ENCODE peak calls at places on chromosomes 6 and 20, in eight cellular contexts. One of them, this sample, is unnamed.

GRCh38 chr6:15330174-15330934 is 84.5 kb downstream of the JARID2 start:
- DNase-seq in IMR-90: peak
- DNase-seq in SK-N-SH: no peak
- DNase-seq in A549: no peak
- DNase-seq in K562: no peak
- DNase-seq in HepG2: no peak
- DNase-seq in GM12878: no peak
- DNase-seq in H1: peak
- DNase-seq in this sample: no peak

GRCh38 chr6:8080338-8081151 is 16.4 kb upstream of the BLOC1S5 start:
- DNase-seq in IMR-90: peak
- DNase-seq in SK-N-SH: no peak
- DNase-seq in A549: peak
- DNase-seq in K562: no peak
- DNase-seq in HepG2: peak
- DNase-seq in GM12878: no peak
- DNase-seq in H1: no peak
- DNase-seq in this sample: no peak

GRCh38 chr20:54479138-54479906 is 3.9 kb downstream of the DOK5 start:
- DNase-seq in IMR-90: peak
- DNase-seq in SK-N-SH: peak
- DNase-seq in A549: peak
- DNase-seq in K562: no peak
- DNase-seq in HepG2: peak
- DNase-seq in GM12878: no peak
- DNase-seq in H1: no peak
- DNase-seq in this sample: peak

GRCh38 chr6:72825265-72825918 is 203.5 kb downstream of the KCNQ5 start:
- DNase-seq in IMR-90: peak
- DNase-seq in SK-N-SH: no peak
- DNase-seq in A549: peak
- DNase-seq in K562: no peak
- DNase-seq in HepG2: no peak
- DNase-seq in GM12878: peak
- DNase-seq in H1: no peak
- DNase-seq in this sample: no peak

GRCh38 chr6:36039113-36039512 is 11.5 kb downstream of the MAPK14 start:
- DNase-seq in IMR-90: no peak
- DNase-seq in SK-N-SH: no peak
- DNase-seq in A549: peak
- DNase-seq in K562: no peak
- DNase-seq in HepG2: peak
- DNase-seq in GM12878: no peak
- DNase-seq in H1: no peak
- DNase-seq in this sample: no peak

GRCh38 chr6:39360378-39360777 is 37.9 kb upstream of the KCNK16 start:
- DNase-seq in IMR-90: no peak
- DNase-seq in SK-N-SH: no peak
- DNase-seq in A549: no peak
- DNase-seq in K562: no peak
- DNase-seq in HepG2: no peak
- DNase-seq in GM12878: no peak
- DNase-seq in H1: no peak
- DNase-seq in this sample: no peak

GRCh38 chr6:37362101-37362823 is 8.5 kb downstream of the RNF8 start:
- DNase-seq in IMR-90: no peak
- DNase-seq in SK-N-SH: no peak
- DNase-seq in A549: no peak
- DNase-seq in K562: no peak
- DNase-seq in HepG2: no peak
- DNase-seq in GM12878: no peak
- DNase-seq in H1: no peak
- DNase-seq in this sample: no peak

GRCh38 chr6:25369450-25370086 is 90.4 kb downstream of the CARMIL1 start:
- DNase-seq in IMR-90: no peak
- DNase-seq in SK-N-SH: no peak
- DNase-seq in A549: no peak
- DNase-seq in K562: no peak
- DNase-seq in HepG2: peak
- DNase-seq in GM12878: no peak
- DNase-seq in H1: no peak
- DNase-seq in this sample: no peak

GRCh38 chr6:13834762-13835161 is 20.4 kb upstream of the MCUR1 start:
- DNase-seq in IMR-90: no peak
- DNase-seq in SK-N-SH: no peak
- DNase-seq in A549: no peak
- DNase-seq in K562: no peak
- DNase-seq in HepG2: no peak
- DNase-seq in GM12878: no peak
- DNase-seq in H1: no peak
- DNase-seq in this sample: no peak

GRCh38 chr6:141335889-141336288 is 796.8 kb upstream of the GJE1 start:
- DNase-seq in IMR-90: no peak
- DNase-seq in SK-N-SH: no peak
- DNase-seq in A549: peak
- DNase-seq in K562: no peak
- DNase-seq in HepG2: no peak
- DNase-seq in GM12878: no peak
- DNase-seq in H1: no peak
- DNase-seq in this sample: no peak

GRCh38 chr6:111972714-111973678 is 80.9 kb upstream of the CCN6 start:
- DNase-seq in IMR-90: peak
- DNase-seq in SK-N-SH: peak
- DNase-seq in A549: peak
- DNase-seq in K562: no peak
- DNase-seq in HepG2: no peak
- DNase-seq in GM12878: no peak
- DNase-seq in H1: no peak
- DNase-seq in this sample: no peak

GRCh38 chr20:3783068-3783489 is 1.8 kb upstream of the SPEF1 start:
- DNase-seq in IMR-90: no peak
- DNase-seq in SK-N-SH: no peak
- DNase-seq in A549: no peak
- DNase-seq in K562: no peak
- DNase-seq in HepG2: no peak
- DNase-seq in GM12878: no peak
- DNase-seq in H1: no peak
- DNase-seq in this sample: no peak

GRCh38 chr6:71855406-71855805 is 30.9 kb upstream of the RIMS1 start:
- DNase-seq in IMR-90: no peak
- DNase-seq in SK-N-SH: no peak
- DNase-seq in A549: peak
- DNase-seq in K562: no peak
- DNase-seq in HepG2: peak
- DNase-seq in GM12878: no peak
- DNase-seq in H1: no peak
- DNase-seq in this sample: no peak

GRCh38 chr20:64254156-64254555 is 1.4 kb upstream of the PCMTD2 start:
- DNase-seq in IMR-90: no peak
- DNase-seq in SK-N-SH: no peak
- DNase-seq in A549: no peak
- DNase-seq in K562: no peak
- DNase-seq in HepG2: no peak
- DNase-seq in GM12878: no peak
- DNase-seq in H1: peak
- DNase-seq in this sample: no peak

GRCh38 chr6:168937061-168937460 is 316.6 kb downstream of the THBS2 start:
- DNase-seq in IMR-90: peak
- DNase-seq in SK-N-SH: no peak
- DNase-seq in A549: no peak
- DNase-seq in K562: no peak
- DNase-seq in HepG2: no peak
- DNase-seq in GM12878: no peak
- DNase-seq in H1: no peak
- DNase-seq in this sample: no peak

GRCh38 chr20:52410182-52410647 is 218.6 kb upstream of the ZFP64 start:
- DNase-seq in IMR-90: peak
- DNase-seq in SK-N-SH: peak
- DNase-seq in A549: no peak
- DNase-seq in K562: peak
- DNase-seq in HepG2: no peak
- DNase-seq in GM12878: no peak
- DNase-seq in H1: no peak
- DNase-seq in this sample: no peak

GRCh38 chr6:43776799-43777776 is 7.1 kb downstream of the VEGFA start:
- DNase-seq in IMR-90: no peak
- DNase-seq in SK-N-SH: no peak
- DNase-seq in A549: no peak
- DNase-seq in K562: no peak
- DNase-seq in HepG2: no peak
- DNase-seq in GM12878: no peak
- DNase-seq in H1: no peak
- DNase-seq in this sample: no peak
- TF ChIP-seq USF2 in IMR-90: no peak
- TF ChIP-seq USF2 in SK-N-SH: no peak
- TF ChIP-seq USF2 in A549: no peak
- TF ChIP-seq USF2 in K562: no peak
- TF ChIP-seq USF2 in HepG2: no peak
- TF ChIP-seq USF2 in GM12878: no peak
- TF ChIP-seq USF2 in H1: no peak
- TF ChIP-seq USF2 in this sample: no peak

DNA sequence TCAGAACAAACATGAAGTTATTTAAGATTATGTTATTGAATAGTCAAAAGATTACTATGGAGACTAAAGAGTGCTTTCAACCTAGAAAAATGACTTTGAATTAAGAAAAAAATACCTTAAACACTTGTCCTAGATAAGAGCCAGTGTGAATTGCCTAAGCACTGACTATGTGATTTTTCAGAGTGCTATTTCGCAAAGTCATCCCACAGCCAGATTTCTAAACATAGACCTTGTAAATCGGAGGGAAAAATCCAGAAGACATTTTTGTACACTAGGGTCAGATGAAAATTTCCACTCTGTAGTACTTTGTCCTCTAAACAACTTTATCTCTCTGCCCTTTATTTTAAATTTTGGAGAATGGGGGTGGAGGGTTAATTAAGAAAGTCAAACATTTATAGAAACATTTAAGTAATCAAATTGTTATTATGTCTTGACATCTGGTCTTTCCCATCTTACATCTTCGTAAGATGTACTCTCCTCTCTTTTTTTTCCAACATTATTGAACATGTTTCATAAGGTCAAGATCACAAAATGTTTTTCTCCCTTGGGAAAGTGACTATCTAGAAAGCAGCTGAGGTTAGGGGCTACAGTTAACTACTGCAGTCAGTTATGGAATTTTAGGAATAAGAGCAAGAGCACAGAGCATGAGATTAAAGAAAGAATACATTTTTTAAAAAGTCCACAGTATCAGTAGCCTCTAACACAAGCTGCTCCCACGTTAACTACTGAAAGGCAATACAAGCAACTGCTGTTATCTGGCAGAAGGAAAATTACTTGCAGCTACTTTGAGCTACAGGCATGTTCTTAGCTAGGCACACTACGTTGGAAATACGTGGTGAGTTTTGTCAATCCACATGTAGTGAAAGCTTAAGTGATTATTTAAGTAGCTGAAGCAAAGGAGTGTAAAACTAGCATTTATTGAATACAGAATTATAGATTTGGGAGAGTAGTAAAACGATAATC is 648.5 kb downstream of the HTR1B start:
- DNase-seq in IMR-90: no peak
- DNase-seq in SK-N-SH: no peak
- DNase-seq in A549: no peak
- DNase-seq in K562: no peak
- DNase-seq in HepG2: no peak
- DNase-seq in GM12878: no peak
- DNase-seq in H1: no peak
- DNase-seq in this sample: no peak
- TF ChIP-seq USF2 in IMR-90: no peak
- TF ChIP-seq USF2 in SK-N-SH: no peak
- TF ChIP-seq USF2 in A549: no peak
- TF ChIP-seq USF2 in K562: no peak
- TF ChIP-seq USF2 in HepG2: no peak
- TF ChIP-seq USF2 in GM12878: no peak
- TF ChIP-seq USF2 in H1: no peak
- TF ChIP-seq USF2 in this sample: no peak

GRCh38 chr20:37882961-37883712 is 19.8 kb upstream of the VSTM2L start:
- DNase-seq in IMR-90: no peak
- DNase-seq in SK-N-SH: no peak
- DNase-seq in A549: no peak
- DNase-seq in K562: no peak
- DNase-seq in HepG2: peak
- DNase-seq in GM12878: no peak
- DNase-seq in H1: no peak
- DNase-seq in this sample: no peak

GRCh38 chr20:37888641-37889040 is 14.3 kb upstream of the VSTM2L start:
- DNase-seq in IMR-90: no peak
- DNase-seq in SK-N-SH: no peak
- DNase-seq in A549: no peak
- DNase-seq in K562: no peak
- DNase-seq in HepG2: no peak
- DNase-seq in GM12878: no peak
- DNase-seq in H1: no peak
- DNase-seq in this sample: no peak

GRCh38 chr20:37885042-37885441 is 17.9 kb upstream of the VSTM2L start:
- DNase-seq in IMR-90: no peak
- DNase-seq in SK-N-SH: no peak
- DNase-seq in A549: no peak
- DNase-seq in K562: no peak
- DNase-seq in HepG2: no peak
- DNase-seq in GM12878: no peak
- DNase-seq in H1: no peak
- DNase-seq in this sample: no peak

GRCh38 chr20:37886851-37887297 is 16.1 kb upstream of the VSTM2L start:
- DNase-seq in IMR-90: no peak
- DNase-seq in SK-N-SH: peak
- DNase-seq in A549: no peak
- DNase-seq in K562: no peak
- DNase-seq in HepG2: peak
- DNase-seq in GM12878: peak
- DNase-seq in H1: no peak
- DNase-seq in this sample: no peak

GRCh38 chr20:37885593-37886507 is 17.1 kb upstream of the VSTM2L start:
- DNase-seq in IMR-90: no peak
- DNase-seq in SK-N-SH: peak
- DNase-seq in A549: no peak
- DNase-seq in K562: no peak
- DNase-seq in HepG2: peak
- DNase-seq in GM12878: no peak
- DNase-seq in H1: no peak
- DNase-seq in this sample: no peak
- TF ChIP-seq USF2 in IMR-90: no peak
- TF ChIP-seq USF2 in SK-N-SH: no peak
- TF ChIP-seq USF2 in A549: no peak
- TF ChIP-seq USF2 in K562: no peak
- TF ChIP-seq USF2 in HepG2: peak
- TF ChIP-seq USF2 in GM12878: no peak
- TF ChIP-seq USF2 in H1: no peak
- TF ChIP-seq USF2 in this sample: no peak

DNA sequence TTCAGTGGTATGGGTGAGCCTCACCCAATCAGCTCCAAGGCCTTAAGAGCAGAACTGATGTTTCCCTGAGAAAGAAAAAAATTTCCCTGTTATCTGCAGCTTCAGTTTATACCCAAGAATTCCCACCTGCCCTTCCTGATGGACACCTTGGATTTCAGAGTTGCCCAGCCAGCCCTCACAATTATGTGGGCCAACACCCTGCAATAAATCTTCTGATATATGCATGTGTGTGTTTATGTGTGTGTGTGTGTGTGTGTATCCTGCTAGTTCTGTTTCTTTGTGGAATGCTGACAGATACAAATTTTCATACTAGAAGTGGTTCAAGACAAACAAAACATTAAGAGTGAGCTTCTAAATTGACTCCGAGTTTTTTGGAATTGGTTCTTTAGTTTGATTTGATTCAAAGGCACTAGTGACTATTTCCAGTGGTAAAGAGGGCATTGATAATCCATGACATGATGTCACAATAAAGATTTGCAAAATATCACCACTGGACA is 246.6 kb upstream of the BTBD3 start:
- DNase-seq in IMR-90: no peak
- DNase-seq in SK-N-SH: no peak
- DNase-seq in A549: no peak
- DNase-seq in K562: no peak
- DNase-seq in HepG2: no peak
- DNase-seq in GM12878: no peak
- DNase-seq in H1: no peak
- DNase-seq in this sample: no peak
- TF ChIP-seq USF2 in IMR-90: no peak
- TF ChIP-seq USF2 in SK-N-SH: no peak
- TF ChIP-seq USF2 in A549: no peak
- TF ChIP-seq USF2 in K562: no peak
- TF ChIP-seq USF2 in HepG2: no peak
- TF ChIP-seq USF2 in GM12878: no peak
- TF ChIP-seq USF2 in H1: no peak
- TF ChIP-seq USF2 in this sample: no peak